ENCODE peak calls at places on chromosomes 5 and 9, in four cellular contexts. Z is NCI-H774, D is heart left ventricle, V is Ammon's horn. X is an unnamed sample.

GRCh38 chr5:102758576-102758975 is 3.5 kb downstream of the PAM start:
- DNase-seq in Z (no peak), D (no peak), V (no peak), X (no peak)

GRCh38 chr9:38352716-38353334 is 39.7 kb upstream of the ALDH1B1 start:
- DNase-seq in Z (no peak), D (no peak), V (no peak), X (peak; percentile 14)

GRCh38 chr5:107572800-107573368 is 97.9 kb downstream of the EFNA5 start:
- DNase-seq in Z (no peak), D (no peak), V (no peak), X (no peak)

GRCh38 chr5:65721050-65721774 is 697 bp downstream of the SGTB start:
- DNase-seq in Z (peak; percentile 28), D (peak; percentile 66), V (peak; percentile 73), X (peak; percentile 47)

GRCh38 chr5:17441351-17441750 is 56.7 kb upstream of the TAF11L2 start:
- DNase-seq in Z (no peak), D (no peak), V (no peak), X (no peak)

GRCh38 chr9:20551236-20551635 is 71.1 kb downstream of the MLLT3 start:
- DNase-seq in Z (no peak), D (no peak), V (no peak), X (no peak)

GRCh38 chr9:445033-445432 is 230.4 kb downstream of the DOCK8 start:
- DNase-seq in Z (no peak), D (peak; percentile 73), V (no peak), X (no peak)

GRCh38 chr5:154782326-154782725 is 27.1 kb downstream of the LARP1 start:
- DNase-seq in Z (no peak), D (peak; percentile 38), V (no peak), X (no peak)

GRCh38 chr5:54985301-54986268 is at the start of gene ESM1:
- DNase-seq in Z (no peak), D (no peak), V (no peak), X (no peak)

GRCh38 chr9:306907-307306 is 92.2 kb downstream of the DOCK8 start:
- DNase-seq in Z (no peak), D (no peak), V (no peak), X (no peak)

GRCh38 chr5:131959136-131959535 is 13.7 kb upstream of the MEIKIN start:
- DNase-seq in Z (no peak), D (no peak), V (no peak), X (no peak)

GRCh38 chr5:170642776-170643436 is 139.1 kb downstream of the KCNIP1 start:
- DNase-seq in Z (no peak), D (no peak), V (no peak), X (no peak)

GRCh38 chr9:23321049-23321448 is 505.0 kb downstream of the ELAVL2 start:
- DNase-seq in Z (no peak), D (no peak), V (no peak), X (no peak)

GRCh38 chr5:6029811-6030271 is 348.5 kb downstream of the MED10 start:
- DNase-seq in Z (no peak), D (no peak), V (no peak), X (no peak)

GRCh38 chr9:86321373-86321772 is 32.8 kb downstream of the TUT7 start:
- DNase-seq in Z (no peak), D (no peak), V (no peak), X (no peak)

GRCh38 chr9:21443849-21444625 is 3.8 kb downstream of the IFNA1 start:
- DNase-seq in Z (no peak), D (no peak), V (no peak), X (no peak)

GRCh38 chr5:15489571-15490235 is 10.3 kb upstream of the FBXL7 start:
- DNase-seq in Z (no peak), D (no peak), V (no peak), X (no peak)

X was measured in anterior cingulate cortex.